ENCODE peak calls at places on chromosomes 1 and 21, in ten cellular contexts. E is CD8-positive, alpha-beta memory T cell; M is H1; D is AG04450; V is adrenal gland; H is stomach; O is CD4-positive, alpha-beta T cell; Y is effector memory CD4-positive, alpha-beta T cell; T is MM.1S; K is cardiac muscle cell. Z is an unnamed sample. For H3K9me3, the result is how much of the 10 kb centered on the place peaks cover.

GRCh38 chr1:11333631-11334030 is 60.6 kb downstream of the UBIAD1 start:
- DNase-seq in H (no peak), T (no peak), K (no peak), Y (no peak), E (no peak), O (no peak), D (no peak), V (no peak), M (no peak), Z (no peak)

GRCh38 chr1:43288058-43288784 is 2.8 kb upstream of the C1orf210 start:
- DNase-seq in O (no peak), D (no peak), V (no peak), E (no peak), Y (no peak), M (no peak), T (no peak), H (no peak), K (no peak), Z (no peak)

GRCh38 chr21:42674351-42674940 is 21.0 kb downstream of the PDE9A start:
- DNase-seq in O (no peak), H (no peak), V (no peak), Y (no peak), M (peak), D (no peak), E (no peak), T (no peak), K (peak), Z (peak)

GRCh38 chr1:24022611-24023359 is 42.7 kb upstream of the SRSF10 start:
- DNase-seq in V (no peak), E (no peak), Y (no peak), M (no peak), D (no peak), T (no peak), H (no peak), K (peak), O (no peak), Z (no peak)

GRCh38 chr1:19514391-19514831 is 29.1 kb upstream of the CAPZB start:
- DNase-seq in E (no peak), H (no peak), M (no peak), K (peak), Y (no peak), D (peak), V (no peak), O (no peak), T (no peak), Z (peak)

GRCh38 chr1:36764796-36765195 is 269.5 kb downstream of the GRIK3 start:
- DNase-seq in V (no peak), E (no peak), O (no peak), Y (no peak), M (no peak), T (no peak), K (no peak), H (no peak), D (no peak), Z (no peak)

GRCh38 chr1:82064701-82065100 is 264.0 kb downstream of the ADGRL2 start:
- DNase-seq in E (no peak), Y (no peak), K (peak), M (no peak), V (no peak), O (no peak), T (no peak), D (no peak), H (no peak), Z (no peak)

GRCh38 chr21:25338415-25338814 is 268.9 kb downstream of the MRPL39 start:
- DNase-seq in M (no peak), T (no peak), E (no peak), K (no peak), H (no peak), D (no peak), V (no peak), O (no peak), Y (no peak), Z (no peak)

GRCh38 chr1:217191441-217191840 is 439.4 kb downstream of the GPATCH2 start:
- DNase-seq in M (no peak), Y (no peak), T (no peak), E (no peak), D (no peak), H (no peak), O (no peak), V (no peak), K (no peak), Z (no peak)

GRCh38 chr21:40688106-40688850 is 158.7 kb downstream of the DSCAM start:
- DNase-seq in V (no peak), D (no peak), O (no peak), H (no peak), T (no peak), K (no peak), Y (no peak), M (no peak), E (no peak), Z (no peak)

GRCh38 chr1:82896036-82896435 is 1095.3 kb downstream of the ADGRL2 start:
- DNase-seq in K (no peak), E (no peak), O (no peak), V (no peak), H (no peak), T (no peak), Y (no peak), M (no peak), D (no peak), Z (no peak)

GRCh38 chr1:187185389-187185788 is 356.6 kb downstream of the PLA2G4A start:
- DNase-seq in V (no peak), D (no peak), Y (no peak), K (no peak), O (no peak), E (no peak), T (peak), M (no peak), H (no peak), Z (no peak)

GRCh38 chr1:59188413-59189213 is 108.3 kb upstream of the FGGY start:
- DNase-seq in V (no peak), T (no peak), E (no peak), K (no peak), O (no peak), Y (no peak), H (no peak), M (no peak), D (no peak), Z (no peak)

GRCh38 chr1:226519741-226520598 is 28.6 kb upstream of the STUM start:
- DNase-seq in D (no peak), E (no peak), V (no peak), Y (no peak), O (no peak), H (no peak), K (no peak), T (no peak), M (no peak), Z (no peak)

GRCh38 chr1:2242814-2243725 is 15.0 kb downstream of the SKI start:
- DNase-seq in Y (no peak), V (no peak), T (no peak), H (no peak), O (no peak), K (no peak), M (no peak), E (no peak), D (no peak), Z (peak)

GRCh38 chr1:34701326-34702129 is 53.3 kb upstream of the GJB5 start:
- DNase-seq in D (no peak), E (no peak), V (no peak), Y (no peak), M (no peak), K (no peak), T (no peak), O (no peak), H (no peak), Z (no peak)

GRCh38 chr1:38274974-38275373 is 228.4 kb upstream of the POU3F1 start:
- DNase-seq in O (no peak), D (no peak), Y (no peak), H (no peak), K (peak), E (no peak), T (no peak), V (peak), M (no peak), Z (peak)

GRCh38 chr1:20666146-20666545 is 5.0 kb upstream of the DDOST start:
- DNase-seq in D (no peak), K (no peak), T (no peak), Y (no peak), M (no peak), H (no peak), V (no peak), E (no peak), O (no peak), Z (no peak)

GRCh38 chr1:174837386-174837785 is 162.4 kb upstream of the CACYBP start:
- DNase-seq in T (no peak), E (no peak), K (no peak), V (no peak), O (no peak), Y (no peak), H (no peak), M (no peak), D (no peak), Z (no peak)

GRCh38 chr21:14241322-14241721 is 25.4 kb downstream of the RBM11 start:
- DNase-seq in O (no peak), D (no peak), K (no peak), H (no peak), T (no peak), Y (no peak), V (no peak), M (no peak), E (peak), Z (no peak)

GRCh38 chr1:37056201-37056764 is 22.0 kb upstream of the GRIK3 start:
- DNase-seq in D (no peak), E (no peak), M (no peak), O (no peak), T (no peak), H (no peak), Y (no peak), K (no peak), V (no peak), Z (no peak)

GRCh38 chr1:156414440-156415064 is 45.5 kb downstream of the RHBG start:
- DNase-seq in H (no peak), E (no peak), T (no peak), K (no peak), M (peak), O (no peak), Y (no peak), D (no peak), V (no peak), Z (no peak)

GRCh38 chr1:221347706-221348105 is 394.2 kb downstream of the DUSP10 start:
- DNase-seq in M (no peak), Y (no peak), H (no peak), D (no peak), T (no peak), E (no peak), K (no peak), O (no peak), V (no peak), Z (no peak)

GRCh38 chr1:22155517-22155916 is 12.6 kb upstream of the WNT4 start:
- DNase-seq in H (no peak), T (no peak), M (no peak), Y (no peak), K (no peak), E (no peak), O (no peak), V (no peak), D (no peak), Z (no peak)

GRCh38 chr1:29502901-29503300 is 266.6 kb downstream of the PTPRU start:
- DNase-seq in Y (no peak), H (peak), O (no peak), T (no peak), E (no peak), M (peak), K (no peak), D (no peak), V (no peak), Z (no peak)

GRCh38 chr1:241343956-241344355 is 13.0 kb downstream of the RGS7 start:
- DNase-seq in T (no peak), V (no peak), H (no peak), K (no peak), M (no peak), Y (no peak), D (no peak), E (no peak), O (no peak), Z (no peak)

GRCh38 chr1:241114699-241115233 is 242.2 kb downstream of the RGS7 start:
- DNase-seq in D (no peak), K (no peak), T (no peak), E (no peak), M (no peak), H (no peak), O (no peak), Y (no peak), V (no peak), Z (no peak)

GRCh38 chr1:79587229-79587628 is 580.7 kb upstream of the ADGRL4 start:
- DNase-seq in H (no peak), M (no peak), E (no peak), V (no peak), K (peak), D (no peak), T (no peak), Y (no peak), O (no peak), Z (no peak)

GRCh38 chr1:246724725-246725095 is 501 bp downstream of the SCCPDH start:
- DNase-seq in K (peak), T (peak), M (no peak), D (no peak), E (no peak), V (peak), Y (no peak), H (no peak), O (no peak), Z (no peak)

GRCh38 chr1:152427458-152427857 is 13.4 kb upstream of the CRNN start:
- DNase-seq in O (no peak), H (no peak), M (no peak), D (no peak), E (no peak), V (no peak), K (no peak), T (no peak), Y (no peak), Z (no peak)

GRCh38 chr21:43025636-43026180 is 49.9 kb downstream of the CBS start:
- DNase-seq in M (no peak), T (no peak), Y (no peak), K (peak), D (peak), E (no peak), H (no peak), V (no peak), O (no peak), Z (no peak)

GRCh38 chr1:84851839-84852238 is 41.2 kb downstream of the LPAR3 start:
- DNase-seq in H (no peak), V (no peak), M (no peak), E (no peak), D (peak), T (no peak), K (peak), Y (no peak), O (no peak), Z (no peak)

GRCh38 chr1:184442260-184442659 is 55.4 kb downstream of the C1orf21 start:
- DNase-seq in O (no peak), D (no peak), M (no peak), T (no peak), H (no peak), K (no peak), Y (no peak), V (no peak), E (no peak), Z (no peak)

GRCh38 chr1:114668373-114668772 is 1.5 kb downstream of the DENND2C start:
- DNase-seq in V (no peak), D (no peak), T (peak), M (no peak), O (no peak), K (no peak), E (no peak), H (no peak), Y (no peak), Z (no peak)

GRCh38 chr1:114669562-114670082 is at the start of gene DENND2C:
- DNase-seq in D (no peak), O (no peak), E (no peak), T (peak), H (no peak), Y (no peak), K (no peak), V (no peak), M (no peak), Z (no peak)

GRCh38 chr1:114670083-114671010 is 498 bp upstream of the DENND2C start:
- DNase-seq in M (peak), O (peak), E (peak), K (peak), V (peak), Y (peak), H (peak), D (peak), T (peak), Z (peak)

GRCh38 chr1:114668784-114669561 is 876 bp downstream of the DENND2C start:
- DNase-seq in T (peak), E (no peak), O (no peak), M (no peak), K (peak), Y (no peak), V (no peak), D (no peak), H (no peak), Z (no peak)

GRCh38 chr1:114666954-114667353 is 2.9 kb downstream of the DENND2C start:
- DNase-seq in O (no peak), E (no peak), M (no peak), H (no peak), Y (no peak), D (no peak), K (no peak), T (no peak), V (no peak), Z (no peak)
- H3K9me3 ChIP-seq in O (under half), E (under half), M (under half), H (under half), Y (under half), D (under half), K (under half), T (under half), V (under half), Z (under half)

GRCh38 chr1:201482755-201483154 is 13.8 kb upstream of the PHLDA3 start:
- DNase-seq in O (no peak), M (no peak), T (no peak), D (no peak), E (no peak), Y (no peak), H (no peak), K (no peak), V (no peak), Z (no peak)
- H3K27ac ChIP-seq in O (no peak), M (no peak), T (no peak), D (peak), E (no peak), Y (no peak), H (peak), K (peak), V (no peak), Z (no peak)

GRCh38 chr1:238592586-238592985 is 701.9 kb upstream of the ZP4 start:
- DNase-seq in K (no peak), Y (no peak), O (no peak), T (no peak), D (no peak), V (no peak), H (no peak), E (no peak), M (no peak), Z (no peak)

DNA sequence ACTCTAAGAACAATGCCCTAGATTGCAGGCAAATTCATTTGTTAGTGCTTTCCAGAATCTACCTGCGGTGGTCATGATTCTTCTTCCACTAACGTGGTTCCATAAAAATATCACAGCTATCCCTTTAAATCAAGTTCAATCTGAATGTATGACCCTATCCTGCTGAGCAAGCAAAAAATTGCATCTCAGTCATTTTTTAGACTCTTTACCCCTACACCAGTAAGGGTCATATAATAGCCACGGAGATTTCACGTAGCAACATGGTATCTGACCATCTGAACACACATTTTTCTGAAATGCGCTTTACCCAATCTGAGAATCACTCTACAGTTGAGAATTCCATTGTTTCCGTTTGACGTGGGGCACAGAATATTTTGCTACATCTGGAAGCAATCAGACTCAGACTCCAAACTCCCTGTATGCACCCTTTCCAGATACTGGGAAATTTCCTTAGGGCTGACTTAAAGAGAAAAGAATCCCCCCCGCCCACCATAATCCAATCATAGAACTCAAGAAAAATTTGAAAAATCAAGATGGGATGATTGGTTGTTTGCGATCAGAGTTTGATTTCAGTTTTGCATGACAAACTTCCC is 699.2 kb upstream of the ZP4 start:
- DNase-seq in K (peak), M (no peak), D (no peak), V (no peak), T (no peak), E (no peak), Y (no peak), H (no peak), O (no peak), Z (no peak)
- H3K9me3 ChIP-seq in K (under half), M (under half), D (under half), V (under half), T (under half), E (under half), Y (under half), H (under half), O (under half), Z (under half)

DNA sequence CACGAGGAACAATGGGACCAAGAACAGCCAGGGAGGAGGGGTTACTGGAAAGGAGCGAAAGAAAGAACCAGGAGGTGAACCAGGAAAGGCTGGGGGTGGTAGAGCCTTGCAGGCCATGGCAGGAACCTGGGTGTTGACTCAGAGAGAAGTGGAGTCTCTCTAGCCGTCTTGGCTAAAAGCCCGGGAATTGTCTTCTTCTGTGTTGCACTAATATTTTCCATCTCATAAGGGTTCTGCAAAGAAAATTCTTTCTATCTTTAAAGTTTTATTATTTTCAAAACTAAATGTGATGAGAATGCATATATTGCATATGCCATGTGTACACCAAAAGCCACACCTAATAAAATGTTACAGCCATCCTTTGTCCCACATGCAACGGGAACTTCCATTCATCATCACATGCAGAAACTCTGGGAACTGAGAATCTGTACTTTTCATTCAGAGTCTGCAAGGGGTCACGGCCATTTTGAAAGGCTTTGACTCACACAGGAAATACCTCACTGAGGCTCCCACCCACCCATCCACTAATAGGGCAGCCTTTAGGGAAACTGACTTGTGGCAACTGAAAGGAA is 38.0 kb downstream of the ERG start:
- DNase-seq in T (no peak), M (no peak), O (no peak), E (no peak), D (no peak), Y (no peak), V (no peak), K (peak), H (no peak), Z (no peak)
- H3K27ac ChIP-seq in T (no peak), M (no peak), O (no peak), E (no peak), D (no peak), Y (no peak), V (no peak), K (no peak), H (no peak), Z (peak)

GRCh38 chr1:117930484-117930883 is 945 bp downstream of the WDR3 start:
- DNase-seq in K (no peak), E (no peak), Y (no peak), O (no peak), V (no peak), D (no peak), T (no peak), M (no peak), H (no peak), Z (no peak)
- H3K9me3 ChIP-seq in K (under half), E (under half), Y (under half), O (under half), V (under half), D (under half), T (under half), M (under half), H (under half), Z (under half)

DNA sequence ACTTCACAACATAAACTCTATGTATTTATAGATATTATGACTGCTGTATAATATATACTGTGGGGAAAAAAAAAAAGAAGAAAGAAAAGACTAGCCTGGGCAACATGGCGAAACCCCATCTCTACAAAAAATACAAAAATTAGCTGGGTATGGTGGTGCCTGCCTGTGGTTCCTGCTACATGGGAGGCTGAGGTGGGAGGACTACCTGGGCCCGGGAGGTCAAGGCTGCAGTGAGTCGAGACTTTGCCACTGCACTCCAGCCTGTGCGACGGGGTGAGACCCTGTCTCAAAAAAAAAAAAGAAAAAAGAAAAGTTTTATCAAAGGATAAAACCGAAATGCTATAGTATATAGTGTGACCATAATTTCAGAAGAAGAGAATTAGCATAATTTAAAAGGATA is 2.7 kb downstream of the EXOC8 start:
- DNase-seq in H (no peak), E (no peak), D (no peak), M (no peak), V (no peak), T (no peak), K (no peak), Y (no peak), O (no peak), Z (no peak)
- H3K27ac ChIP-seq in H (no peak), E (no peak), D (no peak), M (no peak), V (no peak), T (no peak), K (no peak), Y (no peak), O (no peak), Z (no peak)

GRCh38 chr1:111097356-111098099 is 42.4 kb downstream of the DRAM2 start:
- DNase-seq in M (no peak), Y (no peak), K (no peak), O (no peak), T (no peak), H (no peak), D (no peak), V (no peak), E (no peak), Z (no peak)
- H3K9me3 ChIP-seq in M (under half), Y (under half), K (under half), O (under half), T (under half), H (under half), D (under half), V (under half), E (under half), Z (under half)